ENCODE peak calls at places on chromosomes 3 and 15, in four cellular contexts. One of them, this sample, is unnamed.

GRCh38 chr15:36831125-36831914 is 251.9 kb downstream of the CDIN1 start:
- DNase-seq in stimulated activated CD4-positive, alpha-beta T cell treated with anti-CD3 and anti-CD28 coated beads, Interleukin-1b, Interleukin-23, amount 100 ng/mL, for 48 hours: no peak
- DNase-seq in T-helper 17 cell: no peak
- DNase-seq in A549: no peak
- DNase-seq in this sample: no peak

GRCh38 chr3:52052831-52053306 is 3.5 kb downstream of the DUSP7 start:
- DNase-seq in T-helper 17 cell: peak
- DNase-seq in stimulated activated CD4-positive, alpha-beta T cell treated with anti-CD3 and anti-CD28 coated beads, Interleukin-1b, Interleukin-23, amount 100 ng/mL, for 48 hours: peak
- DNase-seq in A549: peak
- DNase-seq in this sample: no peak

GRCh38 chr15:40764766-40765136 is 883 bp downstream of the GCHFR start:
- DNase-seq in stimulated activated CD4-positive, alpha-beta T cell treated with anti-CD3 and anti-CD28 coated beads, Interleukin-1b, Interleukin-23, amount 100 ng/mL, for 48 hours: no peak
- DNase-seq in A549: no peak
- DNase-seq in T-helper 17 cell: no peak
- DNase-seq in this sample: no peak

GRCh38 chr3:141452045-141452444 is 34.8 kb upstream of the RASA2 start:
- DNase-seq in T-helper 17 cell: no peak
- DNase-seq in A549: peak
- DNase-seq in stimulated activated CD4-positive, alpha-beta T cell treated with anti-CD3 and anti-CD28 coated beads, Interleukin-1b, Interleukin-23, amount 100 ng/mL, for 48 hours: peak
- DNase-seq in this sample: peak

GRCh38 chr3:188918086-188918485 is 253.7 kb upstream of the TPRG1 start:
- DNase-seq in T-helper 17 cell: no peak
- DNase-seq in stimulated activated CD4-positive, alpha-beta T cell treated with anti-CD3 and anti-CD28 coated beads, Interleukin-1b, Interleukin-23, amount 100 ng/mL, for 48 hours: no peak
- DNase-seq in A549: no peak
- DNase-seq in this sample: no peak

GRCh38 chr15:77461486-77461885 is 40.8 kb downstream of the HMG20A start:
- DNase-seq in A549: no peak
- DNase-seq in T-helper 17 cell: no peak
- DNase-seq in stimulated activated CD4-positive, alpha-beta T cell treated with anti-CD3 and anti-CD28 coated beads, Interleukin-1b, Interleukin-23, amount 100 ng/mL, for 48 hours: no peak
- DNase-seq in this sample: no peak

GRCh38 chr3:4996771-4997291 is 17.6 kb downstream of the BHLHE40 start:
- DNase-seq in stimulated activated CD4-positive, alpha-beta T cell treated with anti-CD3 and anti-CD28 coated beads, Interleukin-1b, Interleukin-23, amount 100 ng/mL, for 48 hours: no peak
- DNase-seq in A549: no peak
- DNase-seq in T-helper 17 cell: no peak
- DNase-seq in this sample: no peak

GRCh38 chr3:69012111-69012835 is 1.2 kb downstream of the EOGT start:
- DNase-seq in stimulated activated CD4-positive, alpha-beta T cell treated with anti-CD3 and anti-CD28 coated beads, Interleukin-1b, Interleukin-23, amount 100 ng/mL, for 48 hours: no peak
- DNase-seq in A549: no peak
- DNase-seq in T-helper 17 cell: no peak
- DNase-seq in this sample: no peak

GRCh38 chr3:168094580-168094876 is 1.2 kb downstream of the GOLIM4 start:
- DNase-seq in A549: no peak
- DNase-seq in stimulated activated CD4-positive, alpha-beta T cell treated with anti-CD3 and anti-CD28 coated beads, Interleukin-1b, Interleukin-23, amount 100 ng/mL, for 48 hours: no peak
- DNase-seq in T-helper 17 cell: no peak
- DNase-seq in this sample: no peak

GRCh38 chr3:39637807-39638206 is 170.3 kb downstream of the MOBP start:
- DNase-seq in A549: peak
- DNase-seq in stimulated activated CD4-positive, alpha-beta T cell treated with anti-CD3 and anti-CD28 coated beads, Interleukin-1b, Interleukin-23, amount 100 ng/mL, for 48 hours: no peak
- DNase-seq in T-helper 17 cell: no peak
- DNase-seq in this sample: no peak

GRCh38 chr15:52790941-52791751 is 1.0 kb upstream of the ONECUT1 start:
- DNase-seq in A549: no peak
- DNase-seq in T-helper 17 cell: no peak
- DNase-seq in stimulated activated CD4-positive, alpha-beta T cell treated with anti-CD3 and anti-CD28 coated beads, Interleukin-1b, Interleukin-23, amount 100 ng/mL, for 48 hours: no peak
- DNase-seq in this sample: no peak

GRCh38 chr3:44957986-44958385 is 18.0 kb downstream of the ZDHHC3 start:
- DNase-seq in A549: no peak
- DNase-seq in T-helper 17 cell: no peak
- DNase-seq in stimulated activated CD4-positive, alpha-beta T cell treated with anti-CD3 and anti-CD28 coated beads, Interleukin-1b, Interleukin-23, amount 100 ng/mL, for 48 hours: no peak
- DNase-seq in this sample: no peak

GRCh38 chr3:5061218-5061569 is 60.9 kb upstream of the ARL8B start:
- DNase-seq in A549: no peak
- DNase-seq in stimulated activated CD4-positive, alpha-beta T cell treated with anti-CD3 and anti-CD28 coated beads, Interleukin-1b, Interleukin-23, amount 100 ng/mL, for 48 hours: no peak
- DNase-seq in T-helper 17 cell: no peak
- DNase-seq in this sample: no peak